ENCODE peak calls at places on chromosome 20, in ten cellular contexts. B, R, Q, O, Z, C, U, F, V and M are unnamed samples.

GRCh38 chr20:53319716-53320115 is 273.9 kb downstream of the ZNF217 start:
- DNase-seq in B (no peak), R (no peak), Q (no peak), O (no peak), Z (no peak), C (no peak), U (no peak), F (no peak), V (no peak), M (no peak)

GRCh38 chr20:63357921-63358905 is 2.9 kb downstream of the CHRNA4 start:
- DNase-seq in B (no peak), R (no peak), Q (no peak), O (no peak), Z (no peak), C (peak), U (no peak), F (no peak), V (peak), M (no peak)

GRCh38 chr20:19122395-19122794 is 90.0 kb upstream of the SLC24A3 start:
- DNase-seq in B (no peak), R (no peak), Q (no peak), O (no peak), Z (no peak), C (no peak), U (no peak), F (no peak), V (no peak), M (no peak)

GRCh38 chr20:56575961-56576360 is 42.9 kb downstream of the FAM209B start:
- DNase-seq in B (no peak), R (no peak), Q (no peak), O (no peak), Z (no peak), C (no peak), U (no peak), F (no peak), V (no peak), M (no peak)

GRCh38 chr20:51422912-51423667 is 119.4 kb downstream of the NFATC2 start:
- DNase-seq in B (no peak), R (no peak), Q (no peak), O (no peak), Z (no peak), C (no peak), U (no peak), F (no peak), V (no peak), M (no peak)

GRCh38 chr20:47627540-47627939 is 125.9 kb downstream of the NCOA3 start:
- DNase-seq in B (no peak), R (no peak), Q (no peak), O (no peak), Z (no peak), C (no peak), U (no peak), F (no peak), V (no peak), M (no peak)

GRCh38 chr20:42706762-42707161 is 482.9 kb downstream of the PTPRT start:
- DNase-seq in B (no peak), R (no peak), Q (no peak), O (no peak), Z (no peak), C (peak), U (no peak), F (no peak), V (no peak), M (no peak)

GRCh38 chr20:43457640-43458421 is at the start of gene SRSF6:
- DNase-seq in B (peak), R (peak), Q (peak), O (peak), Z (peak), C (peak), U (peak), F (peak), V (peak), M (no peak)

GRCh38 chr20:3811421-3812258 is 8.7 kb upstream of the AP5S1 start:
- DNase-seq in B (no peak), R (no peak), Q (peak), O (peak), Z (no peak), C (peak), U (peak), F (peak), V (peak), M (no peak)

GRCh38 chr20:44433751-44434538 is 41.7 kb upstream of the TTPAL start:
- DNase-seq in B (no peak), R (no peak), Q (no peak), O (no peak), Z (no peak), C (no peak), U (no peak), F (no peak), V (no peak), M (no peak)